ENCODE peak calls at places on chromosomes 1 and 21, in five cellular contexts. U is Kasumi-1, F is hepatocyte, Z is B cell, E is retina. H is an unnamed sample.

GRCh38 chr1:2826316-2826715 is 24.8 kb upstream of the TTC34 start:
- DNase-seq in U (no peak), F (no peak), Z (no peak), E (no peak), H (no peak)

GRCh38 chr1:2968471-2968881 is 52.8 kb upstream of the ACTRT2 start:
- DNase-seq in U (no peak), F (no peak), Z (no peak), E (peak), H (no peak)

GRCh38 chr1:35894183-35894582 is 11.2 kb downstream of the AGO1 start:
- DNase-seq in U (peak), F (no peak), Z (peak), E (no peak), H (no peak)

GRCh38 chr1:203268901-203269653 is 36.2 kb upstream of the BTG2 start:
- DNase-seq in U (peak), F (peak), Z (peak), E (peak), H (peak)

GRCh38 chr1:160993544-160993943 is 27.4 kb downstream of the F11R start:
- DNase-seq in U (peak), F (peak), Z (no peak), E (peak), H (peak)

GRCh38 chr1:10793129-10793651 is 3.3 kb downstream of the CASZ1 start:
- DNase-seq in U (no peak), F (peak), Z (no peak), E (no peak), H (no peak)

GRCh38 chr1:2283991-2284895 is 56.1 kb downstream of the SKI start:
- DNase-seq in U (no peak), F (no peak), Z (no peak), E (no peak), H (no peak)

GRCh38 chr1:226482975-226483660 is 65.4 kb upstream of the STUM start:
- DNase-seq in U (no peak), F (peak), Z (no peak), E (peak), H (no peak)

GRCh38 chr1:45246760-45247159 is 40.4 kb upstream of the ZSWIM5 start:
- DNase-seq in U (no peak), F (peak), Z (no peak), E (no peak), H (no peak)

GRCh38 chr1:169929210-169929526 is 35.5 kb upstream of the SCYL3 start:
- DNase-seq in U (no peak), F (no peak), Z (no peak), E (no peak), H (no peak)

GRCh38 chr1:8343464-8344001 is 25.6 kb downstream of the SLC45A1 start:
- DNase-seq in U (no peak), F (peak), Z (no peak), E (no peak), H (no peak)

GRCh38 chr1:8969937-8970336 is 24.3 kb downstream of the CA6 start:
- DNase-seq in U (no peak), F (no peak), Z (no peak), E (no peak), H (no peak)

GRCh38 chr1:234972411-234973191 is 156.0 kb downstream of the TOMM20 start:
- DNase-seq in U (no peak), F (no peak), Z (no peak), E (no peak), H (peak)

GRCh38 chr1:2382621-2383361 is 8.6 kb downstream of the MORN1 start:
- DNase-seq in U (no peak), F (peak), Z (peak), E (peak), H (peak)

GRCh38 chr1:2789164-2789985 is 12.1 kb downstream of the TTC34 start:
- DNase-seq in U (no peak), F (no peak), Z (no peak), E (peak), H (no peak)

GRCh38 chr1:154988053-154988954 is 5.1 kb upstream of the LENEP start:
- DNase-seq in U (no peak), F (no peak), Z (no peak), E (no peak), H (no peak)

GRCh38 chr1:234692961-234693360 is 83.0 kb upstream of the IRF2BP2 start:
- DNase-seq in U (no peak), F (no peak), Z (no peak), E (no peak), H (no peak)

GRCh38 chr1:117565745-117566455 is 39.9 kb upstream of the TENT5C start:
- DNase-seq in U (no peak), F (no peak), Z (no peak), E (peak), H (no peak)

GRCh38 chr1:243254927-243255790 is at the start of gene CEP170:
- DNase-seq in U (peak), F (peak), Z (peak), E (peak), H (peak)

GRCh38 chr1:180912801-180913616 is at the start of gene KIAA1614:
- DNase-seq in U (no peak), F (peak), Z (no peak), E (peak), H (no peak)

GRCh38 chr1:5563861-5564577 is 428.2 kb downstream of the NPHP4 start:
- DNase-seq in U (no peak), F (no peak), Z (no peak), E (no peak), H (no peak)

GRCh38 chr21:36980280-36981048 is 14.0 kb upstream of the HLCS start:
- DNase-seq in U (no peak), F (peak), Z (peak), E (peak), H (peak)

GRCh38 chr1:7390604-7391000 is 380.5 kb upstream of the VAMP3 start:
- DNase-seq in U (no peak), F (no peak), Z (no peak), E (no peak), H (no peak)

GRCh38 chr1:68160021-68160420 is 72.3 kb downstream of the WLS start:
- DNase-seq in U (no peak), F (no peak), Z (no peak), E (no peak), H (no peak)

H was measured in RPMI8226.